ENCODE peak calls at places on chromosomes 1 and 21, in six cellular contexts. One of them, this sample, is unnamed.

GRCh38 chr1:154807048-154807591 is 63.0 kb downstream of the KCNN3 start:
- DNase-seq in SK-N-SH: no peak
- DNase-seq in CD8-positive, alpha-beta T cell: no peak
- DNase-seq in lower leg skin: no peak
- DNase-seq in GM12865: peak; percentile 84
- DNase-seq in AG09309: no peak
- DNase-seq in this sample: no peak

GRCh38 chr1:7606096-7606495 is 165.0 kb upstream of the VAMP3 start:
- DNase-seq in lower leg skin: no peak
- DNase-seq in GM12865: no peak
- DNase-seq in CD8-positive, alpha-beta T cell: no peak
- DNase-seq in SK-N-SH: no peak
- DNase-seq in AG09309: no peak
- DNase-seq in this sample: no peak

GRCh38 chr1:171137580-171137979 is 46.9 kb downstream of the FMO3 start:
- DNase-seq in GM12865: no peak
- DNase-seq in lower leg skin: no peak
- DNase-seq in CD8-positive, alpha-beta T cell: no peak
- DNase-seq in AG09309: no peak
- DNase-seq in SK-N-SH: no peak
- DNase-seq in this sample: peak; percentile 64

GRCh38 chr1:167518331-167518700 is at the start of gene CD247:
- DNase-seq in SK-N-SH: no peak
- DNase-seq in lower leg skin: no peak
- DNase-seq in AG09309: no peak
- DNase-seq in GM12865: no peak
- DNase-seq in CD8-positive, alpha-beta T cell: peak; percentile 46
- DNase-seq in this sample: no peak

GRCh38 chr21:39430457-39430856 is 15.1 kb downstream of the LCA5L start:
- DNase-seq in AG09309: no peak
- DNase-seq in lower leg skin: no peak
- DNase-seq in SK-N-SH: no peak
- DNase-seq in GM12865: no peak
- DNase-seq in CD8-positive, alpha-beta T cell: no peak
- DNase-seq in this sample: no peak

GRCh38 chr1:27342391-27342777 is 562 bp downstream of the SYTL1 start:
- DNase-seq in GM12865: no peak
- DNase-seq in SK-N-SH: no peak
- DNase-seq in AG09309: no peak
- DNase-seq in lower leg skin: no peak
- DNase-seq in CD8-positive, alpha-beta T cell: no peak
- DNase-seq in this sample: no peak

GRCh38 chr1:228039504-228039903 is 32.7 kb downstream of the WNT3A start:
- DNase-seq in AG09309: no peak
- DNase-seq in lower leg skin: no peak
- DNase-seq in GM12865: no peak
- DNase-seq in CD8-positive, alpha-beta T cell: no peak
- DNase-seq in SK-N-SH: no peak
- DNase-seq in this sample: no peak

GRCh38 chr1:236907205-236907604 is 97.0 kb downstream of the MT1HL1 start:
- DNase-seq in SK-N-SH: peak; percentile 76
- DNase-seq in lower leg skin: no peak
- DNase-seq in AG09309: no peak
- DNase-seq in GM12865: no peak
- DNase-seq in CD8-positive, alpha-beta T cell: no peak
- DNase-seq in this sample: no peak

GRCh38 chr1:27542463-27543273 is 52.7 kb upstream of the WASF2 start:
- DNase-seq in lower leg skin: no peak
- DNase-seq in CD8-positive, alpha-beta T cell: no peak
- DNase-seq in SK-N-SH: no peak
- DNase-seq in GM12865: no peak
- DNase-seq in AG09309: no peak
- DNase-seq in this sample: peak; percentile 68

GRCh38 chr1:240854367-240854766 is 242.4 kb upstream of the GREM2 start:
- DNase-seq in lower leg skin: no peak
- DNase-seq in SK-N-SH: no peak
- DNase-seq in AG09309: peak; percentile 63
- DNase-seq in GM12865: no peak
- DNase-seq in CD8-positive, alpha-beta T cell: no peak
- DNase-seq in this sample: peak; percentile 59

GRCh38 chr1:27659497-27660299 is 12.3 kb downstream of the IFI6 start:
- DNase-seq in GM12865: peak; percentile 96
- DNase-seq in SK-N-SH: peak; percentile 96
- DNase-seq in CD8-positive, alpha-beta T cell: peak; percentile 67
- DNase-seq in AG09309: no peak
- DNase-seq in lower leg skin: peak; percentile 99
- DNase-seq in this sample: peak; percentile 85

DNA sequence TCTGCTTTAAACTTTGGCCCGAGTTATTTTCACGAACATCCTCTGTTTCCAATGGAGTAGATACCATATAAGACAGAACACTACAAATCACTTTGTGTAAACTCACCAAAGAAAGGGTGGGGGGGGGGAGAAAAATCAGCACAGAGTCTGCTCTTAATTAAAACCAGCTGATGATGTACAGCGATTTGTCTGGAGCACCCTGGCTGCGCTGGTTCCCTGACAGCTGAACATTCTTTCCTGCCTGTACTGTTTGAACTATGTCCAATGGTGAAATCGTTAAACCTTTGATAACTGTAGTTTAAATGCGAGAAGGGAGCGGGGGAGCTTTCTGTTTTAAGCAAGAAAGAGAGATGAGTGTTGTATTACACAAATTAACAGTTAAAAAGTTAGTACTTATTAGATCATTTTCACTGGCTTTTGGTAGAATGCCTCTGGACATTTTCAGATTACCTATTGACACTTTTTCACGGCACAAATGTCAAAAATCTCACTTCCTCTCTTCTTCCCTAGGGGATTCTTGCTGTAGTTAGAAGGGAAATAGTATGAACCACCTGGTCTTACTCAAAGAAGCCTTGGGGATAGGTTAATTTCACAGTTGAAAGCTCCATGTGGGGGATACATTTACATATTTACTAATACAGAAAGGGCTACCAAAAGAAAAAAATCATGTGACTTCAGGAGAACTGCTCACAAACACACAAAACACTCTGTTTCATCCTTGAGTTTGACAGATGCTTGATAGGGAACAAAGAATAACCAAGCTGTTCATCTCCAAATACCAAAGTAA is 140.2 kb upstream of the RUNX1 start:
- DNase-seq in AG09309: peak; percentile 84
- DNase-seq in SK-N-SH: peak; percentile 57
- DNase-seq in lower leg skin: no peak
- DNase-seq in CD8-positive, alpha-beta T cell: no peak
- DNase-seq in GM12865: peak; percentile 74
- DNase-seq in this sample: peak; percentile 70
- H3K4me3 ChIP-seq in AG09309: no peak overlapping the region
- H3K4me3 ChIP-seq in SK-N-SH: peak overlapping the region; percentile 22
- H3K4me3 ChIP-seq in lower leg skin: no peak overlapping the region
- H3K4me3 ChIP-seq in CD8-positive, alpha-beta T cell: no peak overlapping the region
- H3K4me3 ChIP-seq in GM12865: no peak overlapping the region
- H3K4me3 ChIP-seq in this sample: no peak overlapping the region

GRCh38 chr1:190491404-190491803 is 13.7 kb upstream of the BRINP3 start:
- DNase-seq in GM12865: no peak
- DNase-seq in lower leg skin: no peak
- DNase-seq in CD8-positive, alpha-beta T cell: no peak
- DNase-seq in AG09309: no peak
- DNase-seq in SK-N-SH: no peak
- DNase-seq in this sample: no peak
- TF ChIP-seq CTCF in GM12865: no peak
- TF ChIP-seq CTCF in lower leg skin: no peak
- TF ChIP-seq CTCF in CD8-positive, alpha-beta T cell: no peak
- TF ChIP-seq CTCF in AG09309: no peak
- TF ChIP-seq CTCF in SK-N-SH: no peak
- TF ChIP-seq CTCF in this sample: no peak

GRCh38 chr21:28160378-28160777 is 832.3 kb downstream of the LTN1 start:
- DNase-seq in lower leg skin: no peak
- DNase-seq in CD8-positive, alpha-beta T cell: no peak
- DNase-seq in GM12865: no peak
- DNase-seq in AG09309: peak; percentile 40
- DNase-seq in SK-N-SH: no peak
- DNase-seq in this sample: peak; percentile 28
- H3K4me3 ChIP-seq in lower leg skin: no peak overlapping the region
- H3K4me3 ChIP-seq in CD8-positive, alpha-beta T cell: no peak overlapping the region
- H3K4me3 ChIP-seq in GM12865: no peak overlapping the region
- H3K4me3 ChIP-seq in AG09309: no peak overlapping the region
- H3K4me3 ChIP-seq in SK-N-SH: no peak overlapping the region
- H3K4me3 ChIP-seq in this sample: no peak overlapping the region

GRCh38 chr1:196309386-196309785 is 298.9 kb downstream of the KCNT2 start:
- DNase-seq in lower leg skin: no peak
- DNase-seq in SK-N-SH: no peak
- DNase-seq in AG09309: peak; percentile 14
- DNase-seq in GM12865: peak; percentile 26
- DNase-seq in CD8-positive, alpha-beta T cell: no peak
- DNase-seq in this sample: peak; percentile 68
- TF ChIP-seq CTCF in lower leg skin: no peak
- TF ChIP-seq CTCF in SK-N-SH: peak; percentile 68
- TF ChIP-seq CTCF in AG09309: peak; percentile 18
- TF ChIP-seq CTCF in GM12865: peak; percentile 19
- TF ChIP-seq CTCF in CD8-positive, alpha-beta T cell: no peak
- TF ChIP-seq CTCF in this sample: no peak

GRCh38 chr1:230104395-230105244 is 37.6 kb downstream of the GALNT2 start:
- DNase-seq in AG09309: peak; percentile 98
- DNase-seq in GM12865: peak; percentile 88
- DNase-seq in lower leg skin: peak; percentile 98
- DNase-seq in SK-N-SH: no peak
- DNase-seq in CD8-positive, alpha-beta T cell: no peak
- DNase-seq in this sample: peak; percentile 99
- H3K4me3 ChIP-seq in AG09309: no peak overlapping the region
- H3K4me3 ChIP-seq in GM12865: peak overlapping the region; percentile 14
- H3K4me3 ChIP-seq in lower leg skin: no peak overlapping the region
- H3K4me3 ChIP-seq in SK-N-SH: peak overlapping the region; percentile 20
- H3K4me3 ChIP-seq in CD8-positive, alpha-beta T cell: no peak overlapping the region
- H3K4me3 ChIP-seq in this sample: peak overlapping the region; percentile 9

DNA sequence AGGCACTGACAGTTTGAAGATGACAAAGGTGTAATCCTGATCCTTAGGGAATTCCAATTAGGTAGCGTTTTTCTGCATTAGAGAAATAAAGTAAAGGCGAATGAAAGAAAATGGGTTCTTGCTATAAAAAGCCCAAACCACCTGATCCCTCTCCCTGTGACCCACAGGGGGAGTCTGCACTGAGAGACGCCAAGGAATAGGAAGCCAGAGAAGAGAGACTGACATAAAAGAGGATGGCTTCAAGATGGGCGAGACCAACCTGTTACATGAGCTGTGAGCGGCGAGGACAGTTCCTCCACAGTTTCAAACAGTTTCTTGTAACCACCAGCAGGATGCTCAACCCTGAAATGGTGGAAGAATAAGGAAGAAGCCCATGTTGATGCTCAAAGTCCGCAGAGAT is 1.4 kb downstream of the RPE65 start:
- DNase-seq in SK-N-SH: no peak
- DNase-seq in CD8-positive, alpha-beta T cell: no peak
- DNase-seq in GM12865: no peak
- DNase-seq in lower leg skin: no peak
- DNase-seq in AG09309: no peak
- DNase-seq in this sample: no peak
- TF ChIP-seq CTCF in SK-N-SH: no peak
- TF ChIP-seq CTCF in CD8-positive, alpha-beta T cell: no peak
- TF ChIP-seq CTCF in GM12865: no peak
- TF ChIP-seq CTCF in lower leg skin: no peak
- TF ChIP-seq CTCF in AG09309: no peak
- TF ChIP-seq CTCF in this sample: no peak

DNA sequence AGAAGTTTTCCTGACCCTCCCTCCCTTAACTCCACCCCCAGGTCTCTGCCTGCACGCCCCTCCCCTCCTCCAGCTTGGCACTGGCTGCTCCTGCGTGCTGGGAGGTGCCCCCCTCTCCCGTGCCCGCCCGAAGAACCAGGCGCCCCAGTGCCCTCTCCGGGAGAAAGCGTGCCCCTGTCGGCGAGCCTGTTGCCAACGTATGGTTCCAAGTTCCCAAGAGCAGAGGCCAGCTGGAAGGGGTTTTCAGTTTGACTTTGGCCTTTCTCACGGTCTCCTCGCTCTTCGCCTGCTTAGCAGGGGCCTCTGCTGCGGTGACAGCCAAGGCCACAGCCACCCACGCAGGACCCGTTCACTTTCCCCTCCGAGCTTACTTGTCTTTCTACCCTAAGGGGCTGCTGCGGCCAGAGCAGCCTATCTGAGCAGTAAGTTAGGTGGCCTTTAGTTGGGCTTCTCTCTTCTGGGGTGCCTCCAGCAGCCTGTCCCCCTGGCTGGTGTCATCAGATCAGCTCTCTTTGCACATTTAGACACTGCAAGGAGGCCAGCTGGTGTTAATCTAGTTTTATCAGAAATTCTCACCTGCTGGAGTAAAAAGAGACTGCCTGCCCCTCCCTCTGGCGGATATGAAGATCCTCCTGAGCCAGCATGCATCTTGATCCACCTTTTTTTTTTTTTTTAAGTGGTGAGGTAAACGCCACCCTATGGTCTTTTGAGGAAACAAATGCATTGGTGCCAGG is 1.5 kb downstream of the STUM start:
- DNase-seq in CD8-positive, alpha-beta T cell: no peak
- DNase-seq in GM12865: peak; percentile 35
- DNase-seq in lower leg skin: peak; percentile 90
- DNase-seq in SK-N-SH: peak; percentile 84
- DNase-seq in AG09309: no peak
- DNase-seq in this sample: peak; percentile 34
- H3K4me3 ChIP-seq in CD8-positive, alpha-beta T cell: peak overlapping the region; percentile 56
- H3K4me3 ChIP-seq in GM12865: no peak overlapping the region
- H3K4me3 ChIP-seq in lower leg skin: peak overlapping the region; percentile 2
- H3K4me3 ChIP-seq in SK-N-SH: peak overlapping the region; percentile 38
- H3K4me3 ChIP-seq in AG09309: no peak overlapping the region
- H3K4me3 ChIP-seq in this sample: peak overlapping the region; percentile 23

GRCh38 chr1:43844114-43844513 is 89.5 kb upstream of the ARTN start:
- DNase-seq in AG09309: no peak
- DNase-seq in CD8-positive, alpha-beta T cell: no peak
- DNase-seq in SK-N-SH: no peak
- DNase-seq in GM12865: no peak
- DNase-seq in lower leg skin: no peak
- DNase-seq in this sample: no peak

GRCh38 chr1:43847290-43847689 is 86.3 kb upstream of the ARTN start:
- DNase-seq in AG09309: no peak
- DNase-seq in SK-N-SH: no peak
- DNase-seq in lower leg skin: no peak
- DNase-seq in CD8-positive, alpha-beta T cell: no peak
- DNase-seq in GM12865: no peak
- DNase-seq in this sample: no peak

GRCh38 chr1:43842099-43842498 is 91.5 kb upstream of the ARTN start:
- DNase-seq in SK-N-SH: no peak
- DNase-seq in lower leg skin: no peak
- DNase-seq in AG09309: no peak
- DNase-seq in GM12865: no peak
- DNase-seq in CD8-positive, alpha-beta T cell: no peak
- DNase-seq in this sample: no peak

GRCh38 chr1:43841511-43841910 is 92.1 kb upstream of the ARTN start:
- DNase-seq in CD8-positive, alpha-beta T cell: no peak
- DNase-seq in lower leg skin: no peak
- DNase-seq in AG09309: no peak
- DNase-seq in SK-N-SH: no peak
- DNase-seq in GM12865: no peak
- DNase-seq in this sample: no peak

DNA sequence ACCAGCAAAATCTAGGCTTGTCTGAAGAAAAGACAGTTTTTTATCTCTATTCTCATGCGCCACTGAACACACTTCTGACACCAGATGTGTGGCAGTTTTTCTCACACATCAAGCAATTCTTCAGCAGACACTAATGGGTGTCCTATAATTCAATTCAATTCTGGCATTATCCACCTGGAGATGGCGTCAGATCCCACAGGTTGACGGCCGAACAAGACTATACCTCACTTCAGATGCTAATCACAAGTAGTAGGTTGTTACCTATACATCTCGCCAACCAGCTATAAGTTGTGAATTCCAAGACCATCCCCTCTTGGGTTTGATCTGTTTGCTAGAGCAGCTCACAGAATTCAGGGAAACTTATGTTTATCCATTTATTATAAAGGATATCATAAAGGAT is 89.9 kb upstream of the ARTN start:
- DNase-seq in GM12865: no peak
- DNase-seq in CD8-positive, alpha-beta T cell: no peak
- DNase-seq in lower leg skin: no peak
- DNase-seq in AG09309: no peak
- DNase-seq in SK-N-SH: no peak
- DNase-seq in this sample: no peak
- TF ChIP-seq CTCF in GM12865: no peak
- TF ChIP-seq CTCF in CD8-positive, alpha-beta T cell: no peak
- TF ChIP-seq CTCF in lower leg skin: no peak
- TF ChIP-seq CTCF in AG09309: no peak
- TF ChIP-seq CTCF in SK-N-SH: no peak
- TF ChIP-seq CTCF in this sample: no peak

This sample was measured in cardiac fibroblast.